ENCODE peak calls at places on chromosomes 4 and X, in nine cellular contexts. H is cardiac muscle cell; X is A673; R is ELR; B is activated CD4-positive, alpha-beta T cell treated with anti-CD3 and anti-CD28 coated beads, Interleukin-2, amount 10 ng/mL, durations not matched to agents 7 days and 5 days; V is fibroblast of the conjunctiva; M is GM06990; U is iPS DF 6.9; N is DMS153. G is an unnamed sample.

GRCh38 chr4:47720787-47721186 is 117.1 kb downstream of the CORIN start:
- DNase-seq in N (no peak), M (no peak), H (no peak), R (no peak), V (no peak), X (no peak), B (no peak), U (no peak), G (no peak)

GRCh38 chrX:13851996-13852695 is 35.3 kb upstream of the GPM6B start:
- DNase-seq in R (peak), H (no peak), U (no peak), N (no peak), V (no peak), M (peak), X (no peak), B (no peak), G (no peak)

GRCh38 chr4:96916731-96917130 is 1076.8 kb downstream of the PDHA2 start:
- DNase-seq in B (no peak), M (no peak), X (no peak), H (no peak), N (peak), R (no peak), V (no peak), U (no peak), G (peak)

GRCh38 chrX:139890991-139891700 is 41.7 kb downstream of the ATP11C start:
- DNase-seq in H (no peak), M (no peak), R (peak), X (peak), N (no peak), U (no peak), B (no peak), V (no peak), G (no peak)

GRCh38 chr4:964346-965025 is 8.9 kb downstream of the DGKQ start:
- DNase-seq in R (no peak), N (no peak), V (no peak), U (no peak), B (no peak), X (no peak), M (no peak), H (no peak), G (peak)

GRCh38 chr4:183260491-183261151 is 59.5 kb downstream of the CLDN22 start:
- DNase-seq in X (no peak), M (no peak), H (no peak), B (no peak), V (no peak), R (no peak), N (peak), U (no peak), G (no peak)

GRCh38 chr4:20430555-20430954 is 178.8 kb downstream of the SLIT2 start:
- DNase-seq in M (no peak), R (peak), U (no peak), X (peak), H (no peak), B (no peak), N (no peak), V (peak), G (no peak)

GRCh38 chr4:8730681-8731080 is 138.1 kb downstream of the CPZ start:
- DNase-seq in B (no peak), N (no peak), V (no peak), M (no peak), H (no peak), R (no peak), U (no peak), X (no peak), G (peak)

GRCh38 chrX:15946783-15947550 is 92.4 kb upstream of the AP1S2 start:
- DNase-seq in X (peak), N (no peak), U (no peak), B (no peak), V (peak), M (no peak), H (no peak), R (peak), G (peak)

GRCh38 chr4:131499139-131499873 is 1649.8 kb upstream of the PCDH10 start:
- DNase-seq in M (no peak), X (no peak), H (no peak), R (peak), V (peak), B (no peak), N (peak), U (no peak), G (no peak)

GRCh38 chrX:110087485-110088356 is 84.8 kb downstream of the TMEM164 start:
- DNase-seq in V (peak), N (no peak), U (no peak), M (no peak), B (no peak), H (no peak), X (peak), R (peak), G (no peak)

GRCh38 chr4:2823301-2823670 is 20.4 kb upstream of the ADD1 start:
- DNase-seq in M (peak), U (no peak), H (no peak), R (no peak), V (no peak), B (no peak), X (no peak), N (no peak), G (no peak)

GRCh38 chr4:74738756-74739155 is 55.6 kb downstream of the BTC start:
- DNase-seq in M (no peak), B (no peak), N (no peak), X (no peak), V (peak), R (peak), H (no peak), U (no peak), G (no peak)

GRCh38 chrX:69535661-69536060 is 31.5 kb downstream of the NALF2 start:
- DNase-seq in X (no peak), M (no peak), H (no peak), V (no peak), B (no peak), R (no peak), U (no peak), N (no peak), G (peak)

GRCh38 chrX:370963-371745 is 15.6 kb downstream of the PPP2R3B start:
- DNase-seq in R (no peak), N (no peak), U (no peak), X (no peak), H (no peak), M (no peak), B (no peak), V (no peak), G (no peak)

GRCh38 chr4:130336585-130337217 is 1240.7 kb downstream of the C4orf33 start:
- DNase-seq in V (peak), B (peak), M (no peak), U (no peak), X (peak), R (no peak), H (peak), N (no peak), G (no peak)

GRCh38 chr4:89617256-89617655 is 219.7 kb downstream of the SNCA start:
- DNase-seq in U (no peak), X (no peak), V (no peak), M (no peak), B (no peak), H (no peak), R (no peak), N (no peak), G (no peak)

GRCh38 chr4:150244600-150244999 is 166.4 kb downstream of the DCLK2 start:
- DNase-seq in B (no peak), H (no peak), U (no peak), N (peak), V (peak), X (peak), R (peak), M (no peak), G (no peak)

GRCh38 chr4:3494501-3494900 is 31.4 kb downstream of the DOK7 start:
- DNase-seq in N (no peak), X (no peak), R (no peak), V (no peak), H (peak), B (no peak), M (no peak), U (no peak), G (no peak)

GRCh38 chrX:132957211-132958085 is 981 bp downstream of the HS6ST2 start:
- DNase-seq in R (no peak), H (peak), U (no peak), B (no peak), M (no peak), V (no peak), X (peak), N (no peak), G (no peak)

GRCh38 chr4:48133668-48134444 is at the start of gene TXK:
- DNase-seq in B (peak), H (no peak), N (no peak), X (peak), R (no peak), M (no peak), V (peak), U (no peak), G (no peak)

GRCh38 chr4:71691416-71692073 is 92.3 kb downstream of the GC start:
- DNase-seq in X (no peak), U (no peak), R (no peak), V (no peak), B (no peak), H (no peak), M (no peak), N (no peak), G (no peak)

GRCh38 chr4:114251020-114251419 is 271.6 kb upstream of the ARSJ start:
- DNase-seq in V (no peak), B (no peak), H (no peak), M (no peak), N (no peak), R (no peak), U (no peak), X (no peak), G (no peak)

GRCh38 chr4:185805262-185805802 is 6.7 kb downstream of the SORBS2 start:
- DNase-seq in U (no peak), B (no peak), V (no peak), H (no peak), X (no peak), N (no peak), M (no peak), R (no peak), G (no peak)

GRCh38 chr4:173091362-173091761 is 77.2 kb upstream of the GALNT7 start:
- DNase-seq in H (no peak), R (no peak), U (no peak), X (no peak), B (no peak), M (no peak), V (no peak), N (no peak), G (no peak)

GRCh38 chr4:67465032-67465762 is 80.1 kb downstream of the CENPC start:
- DNase-seq in H (peak), U (no peak), B (no peak), M (no peak), R (no peak), X (no peak), N (no peak), V (no peak), G (no peak)

GRCh38 chr4:168600796-168601583 is 104.1 kb downstream of the PALLD start:
- DNase-seq in N (no peak), M (no peak), H (no peak), X (no peak), B (no peak), V (no peak), R (no peak), U (no peak), G (no peak)

GRCh38 chr4:185654311-185654710 is 119.0 kb upstream of the PDLIM3 start:
- DNase-seq in M (no peak), R (no peak), V (no peak), U (no peak), N (no peak), B (no peak), H (no peak), X (no peak), G (no peak)

GRCh38 chr4:144627663-144628076 is 18.3 kb upstream of the HHIP start:
- DNase-seq in R (peak), B (no peak), X (no peak), V (no peak), N (no peak), M (no peak), H (no peak), U (no peak), G (no peak)

GRCh38 chr4:32884198-32884597 is 2164.0 kb downstream of the PCDH7 start:
- DNase-seq in V (no peak), M (no peak), N (no peak), U (no peak), X (no peak), H (no peak), R (peak), B (no peak), G (no peak)

GRCh38 chr4:26349496-26349895 is 28.7 kb downstream of the RBPJ start:
- DNase-seq in X (no peak), R (no peak), M (no peak), N (no peak), V (no peak), U (no peak), B (no peak), H (no peak), G (no peak)

GRCh38 chr4:95091272-95091671 is 333.5 kb downstream of the BMPR1B start:
- DNase-seq in V (no peak), X (no peak), U (no peak), R (no peak), B (no peak), N (no peak), M (no peak), H (no peak), G (no peak)

GRCh38 chrX:15761564-15762191 is 23.6 kb downstream of the CA5B start:
- DNase-seq in R (peak), X (peak), M (no peak), H (peak), U (no peak), B (peak), N (no peak), V (no peak), G (peak)

G was measured in endodermal cell.